ENCODE peak calls at places on chromosomes 12 and 14, in five cellular contexts. One of them, this sample, is unnamed.

GRCh38 chr12:2582631-2583616 is 211.8 kb upstream of the FKBP4 start:
- DNase-seq in neuronal stem cell: peak
- DNase-seq in mesenchymal stem cell: peak
- DNase-seq in H1: peak
- DNase-seq in IMR-90: peak
- DNase-seq in this sample: peak

GRCh38 chr14:44606576-44606975 is 99.5 kb upstream of the FSCB start:
- DNase-seq in H1: no peak
- DNase-seq in mesenchymal stem cell: no peak
- DNase-seq in neuronal stem cell: no peak
- DNase-seq in IMR-90: no peak
- DNase-seq in this sample: no peak

GRCh38 chr12:90055071-90055470 is 346.4 kb upstream of the ATP2B1 start:
- DNase-seq in IMR-90: peak
- DNase-seq in mesenchymal stem cell: no peak
- DNase-seq in H1: no peak
- DNase-seq in neuronal stem cell: no peak
- DNase-seq in this sample: no peak

GRCh38 chr12:94595152-94595551 is 55.2 kb downstream of the TMCC3 start:
- DNase-seq in mesenchymal stem cell: no peak
- DNase-seq in H1: no peak
- DNase-seq in neuronal stem cell: no peak
- DNase-seq in IMR-90: no peak
- DNase-seq in this sample: no peak

GRCh38 chr12:96248532-96248931 is 54.4 kb downstream of the ELK3 start:
- DNase-seq in mesenchymal stem cell: no peak
- DNase-seq in H1: no peak
- DNase-seq in neuronal stem cell: no peak
- DNase-seq in IMR-90: no peak
- DNase-seq in this sample: no peak

GRCh38 chr12:27571463-27571862 is 47.5 kb downstream of the PPFIBP1 start:
- DNase-seq in IMR-90: peak
- DNase-seq in neuronal stem cell: no peak
- DNase-seq in mesenchymal stem cell: peak
- DNase-seq in H1: no peak
- DNase-seq in this sample: no peak

GRCh38 chr14:69529563-69529962 is 45.0 kb downstream of the PLEKHD1 start:
- DNase-seq in IMR-90: no peak
- DNase-seq in mesenchymal stem cell: no peak
- DNase-seq in neuronal stem cell: no peak
- DNase-seq in H1: no peak
- DNase-seq in this sample: no peak

GRCh38 chr12:95533985-95534384 is 17.3 kb downstream of the USP44 start:
- DNase-seq in mesenchymal stem cell: no peak
- DNase-seq in IMR-90: no peak
- DNase-seq in H1: no peak
- DNase-seq in neuronal stem cell: no peak
- DNase-seq in this sample: no peak

GRCh38 chr12:109821968-109822367 is 11.2 kb downstream of the TRPV4 start:
- DNase-seq in H1: no peak
- DNase-seq in mesenchymal stem cell: no peak
- DNase-seq in IMR-90: no peak
- DNase-seq in neuronal stem cell: no peak
- DNase-seq in this sample: no peak

GRCh38 chr12:120286768-120287490 is 4.8 kb downstream of the RNU4-2 start:
- DNase-seq in H1: no peak
- DNase-seq in neuronal stem cell: no peak
- DNase-seq in mesenchymal stem cell: no peak
- DNase-seq in IMR-90: no peak
- DNase-seq in this sample: peak

GRCh38 chr14:105888784-105889665 is 362.6 kb downstream of the TMEM121 start:
- DNase-seq in neuronal stem cell: no peak
- DNase-seq in H1: no peak
- DNase-seq in mesenchymal stem cell: no peak
- DNase-seq in IMR-90: no peak
- DNase-seq in this sample: no peak

GRCh38 chr12:109615556-109616229 is 42.1 kb downstream of the MVK start:
- DNase-seq in neuronal stem cell: no peak
- DNase-seq in IMR-90: no peak
- DNase-seq in mesenchymal stem cell: no peak
- DNase-seq in H1: no peak
- DNase-seq in this sample: no peak

GRCh38 chr14:25001096-25001982 is 48.6 kb downstream of the STXBP6 start:
- DNase-seq in neuronal stem cell: no peak
- DNase-seq in mesenchymal stem cell: peak
- DNase-seq in IMR-90: peak
- DNase-seq in H1: no peak
- DNase-seq in this sample: no peak

GRCh38 chr12:91778938-91779400 is 366.7 kb downstream of the BTG1 start:
- DNase-seq in mesenchymal stem cell: peak
- DNase-seq in neuronal stem cell: no peak
- DNase-seq in H1: no peak
- DNase-seq in IMR-90: peak
- DNase-seq in this sample: peak

GRCh38 chr12:23141335-23141734 is 516.4 kb downstream of the ETNK1 start:
- DNase-seq in neuronal stem cell: no peak
- DNase-seq in mesenchymal stem cell: no peak
- DNase-seq in IMR-90: no peak
- DNase-seq in H1: no peak
- DNase-seq in this sample: no peak

GRCh38 chr12:68291396-68292036 is 38.1 kb upstream of the IL22 start:
- DNase-seq in neuronal stem cell: no peak
- DNase-seq in IMR-90: no peak
- DNase-seq in mesenchymal stem cell: no peak
- DNase-seq in H1: no peak
- DNase-seq in this sample: no peak

GRCh38 chr14:54562334-54562733 is 4.6 kb upstream of the SAMD4A start:
- DNase-seq in mesenchymal stem cell: peak
- DNase-seq in IMR-90: peak
- DNase-seq in neuronal stem cell: no peak
- DNase-seq in H1: no peak
- DNase-seq in this sample: no peak

GRCh38 chr12:18955594-18955993 is 173.9 kb upstream of the PLEKHA5 start:
- DNase-seq in H1: no peak
- DNase-seq in neuronal stem cell: no peak
- DNase-seq in IMR-90: peak
- DNase-seq in mesenchymal stem cell: peak
- DNase-seq in this sample: no peak

GRCh38 chr12:121538699-121539061 is 42.1 kb downstream of the KDM2B start:
- DNase-seq in mesenchymal stem cell: no peak
- DNase-seq in neuronal stem cell: no peak
- DNase-seq in IMR-90: peak
- DNase-seq in H1: no peak
- DNase-seq in this sample: peak

GRCh38 chr12:34598851-34599529 is 576.7 kb downstream of the ALG10 start:
- DNase-seq in mesenchymal stem cell: no peak
- DNase-seq in neuronal stem cell: no peak
- DNase-seq in H1: no peak
- DNase-seq in IMR-90: no peak
- DNase-seq in this sample: no peak

GRCh38 chr14:23008836-23009235 is 1.1 kb downstream of the C14orf93 start:
- DNase-seq in neuronal stem cell: no peak
- DNase-seq in IMR-90: no peak
- DNase-seq in H1: no peak
- DNase-seq in mesenchymal stem cell: no peak
- DNase-seq in this sample: no peak

GRCh38 chr12:31650927-31651326 is 8.6 kb upstream of the ETFBKMT start:
- DNase-seq in neuronal stem cell: no peak
- DNase-seq in H1: no peak
- DNase-seq in IMR-90: no peak
- DNase-seq in mesenchymal stem cell: peak
- DNase-seq in this sample: peak

GRCh38 chr12:115570271-115570777 is 707.2 kb downstream of the MED13L start:
- DNase-seq in mesenchymal stem cell: no peak
- DNase-seq in IMR-90: peak
- DNase-seq in neuronal stem cell: peak
- DNase-seq in H1: no peak
- DNase-seq in this sample: no peak

GRCh38 chr12:94074970-94075695 is 73.2 kb upstream of the PLXNC1 start:
- DNase-seq in neuronal stem cell: peak
- DNase-seq in H1: no peak
- DNase-seq in mesenchymal stem cell: peak
- DNase-seq in IMR-90: peak
- DNase-seq in this sample: peak

GRCh38 chr12:1858456-1858855 is 38.1 kb downstream of the LRTM2 start:
- DNase-seq in mesenchymal stem cell: no peak
- DNase-seq in IMR-90: no peak
- DNase-seq in neuronal stem cell: no peak
- DNase-seq in H1: no peak
- DNase-seq in this sample: no peak

GRCh38 chr14:30808576-30808975 is 65.8 kb upstream of the COCH start:
- DNase-seq in mesenchymal stem cell: no peak
- DNase-seq in H1: no peak
- DNase-seq in neuronal stem cell: no peak
- DNase-seq in IMR-90: no peak
- DNase-seq in this sample: no peak

GRCh38 chr14:89845346-89845745 is 109.2 kb downstream of the EFCAB11 start:
- DNase-seq in H1: no peak
- DNase-seq in IMR-90: peak
- DNase-seq in neuronal stem cell: no peak
- DNase-seq in mesenchymal stem cell: peak
- DNase-seq in this sample: no peak

GRCh38 chr12:63918788-63919300 is 74.3 kb downstream of the SRGAP1 start:
- DNase-seq in mesenchymal stem cell: peak
- DNase-seq in H1: no peak
- DNase-seq in IMR-90: peak
- DNase-seq in neuronal stem cell: no peak
- DNase-seq in this sample: no peak

GRCh38 chr14:86897704-86898513 is 1095.1 kb downstream of the GALC start:
- DNase-seq in mesenchymal stem cell: no peak
- DNase-seq in H1: no peak
- DNase-seq in IMR-90: peak
- DNase-seq in neuronal stem cell: no peak
- DNase-seq in this sample: no peak

GRCh38 chr14:104602933-104603325 is 1.6 kb downstream of the TMEM179 start:
- DNase-seq in IMR-90: no peak
- DNase-seq in mesenchymal stem cell: no peak
- DNase-seq in H1: no peak
- DNase-seq in neuronal stem cell: no peak
- DNase-seq in this sample: no peak

GRCh38 chr14:104603623-104604401 is 760 bp downstream of the TMEM179 start:
- DNase-seq in mesenchymal stem cell: no peak
- DNase-seq in H1: no peak
- DNase-seq in neuronal stem cell: no peak
- DNase-seq in IMR-90: no peak
- DNase-seq in this sample: no peak

GRCh38 chr14:104601786-104602185 is 2.8 kb downstream of the TMEM179 start:
- DNase-seq in mesenchymal stem cell: no peak
- DNase-seq in neuronal stem cell: no peak
- DNase-seq in IMR-90: peak
- DNase-seq in H1: no peak
- DNase-seq in this sample: no peak

GRCh38 chr14:104602315-104602932 is 2.1 kb downstream of the TMEM179 start:
- DNase-seq in H1: no peak
- DNase-seq in mesenchymal stem cell: no peak
- DNase-seq in IMR-90: no peak
- DNase-seq in neuronal stem cell: no peak
- DNase-seq in this sample: no peak

GRCh38 chr14:104604461-104605449 is at the start of gene TMEM179:
- DNase-seq in IMR-90: peak
- DNase-seq in H1: peak
- DNase-seq in mesenchymal stem cell: peak
- DNase-seq in neuronal stem cell: peak
- DNase-seq in this sample: peak
- H3K4me3 ChIP-seq in IMR-90: no peak
- H3K4me3 ChIP-seq in H1: peak
- H3K4me3 ChIP-seq in mesenchymal stem cell: no peak
- H3K4me3 ChIP-seq in neuronal stem cell: peak
- H3K4me3 ChIP-seq in this sample: no peak

DNA sequence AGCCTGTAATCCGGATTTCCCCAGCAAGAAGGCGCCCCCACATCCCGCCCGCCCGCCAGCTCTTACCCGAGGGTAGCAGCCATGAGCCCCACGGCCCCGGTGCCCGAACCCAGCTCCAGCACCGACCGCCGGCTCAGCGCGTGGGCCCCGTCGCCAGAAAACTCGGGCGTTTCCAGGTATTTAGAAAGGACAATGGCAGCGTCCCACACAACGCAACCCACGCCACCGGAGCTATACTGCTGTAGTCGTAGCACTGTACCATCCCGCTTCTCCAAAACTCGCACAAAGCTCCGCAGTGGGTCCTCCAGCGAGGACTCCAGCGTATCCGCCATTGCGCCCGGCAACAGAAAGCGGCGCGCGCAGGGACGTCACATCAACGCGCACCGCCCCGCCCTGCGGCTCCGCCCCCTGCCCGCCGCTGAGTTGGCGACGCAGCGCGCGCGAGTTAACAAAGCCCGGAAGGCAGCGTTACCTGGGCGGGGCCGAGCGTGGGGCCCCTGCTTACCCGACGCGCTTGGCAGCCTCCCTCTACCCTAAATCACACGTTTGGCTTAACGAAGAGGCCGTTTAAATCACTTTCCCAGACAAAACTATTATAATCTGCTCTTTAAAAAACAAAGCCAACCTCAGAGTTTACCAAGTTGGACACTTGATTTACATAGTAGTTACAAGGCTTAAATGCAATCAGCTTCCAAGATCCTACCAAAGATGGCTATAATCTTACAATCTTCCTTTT is at the start of gene VCPKMT:
- DNase-seq in IMR-90: peak
- DNase-seq in mesenchymal stem cell: peak
- DNase-seq in neuronal stem cell: peak
- DNase-seq in H1: peak
- DNase-seq in this sample: peak
- H2BK15ac ChIP-seq in IMR-90: no peak
- H2BK15ac ChIP-seq in mesenchymal stem cell: no peak
- H2BK15ac ChIP-seq in neuronal stem cell: no peak
- H2BK15ac ChIP-seq in H1: no peak
- H2BK15ac ChIP-seq in this sample: no peak

GRCh38 chr12:82407481-82407880 is 49.2 kb downstream of the METTL25 start:
- DNase-seq in IMR-90: no peak
- DNase-seq in H1: no peak
- DNase-seq in mesenchymal stem cell: no peak
- DNase-seq in neuronal stem cell: no peak
- DNase-seq in this sample: no peak
- H3K4me3 ChIP-seq in IMR-90: no peak
- H3K4me3 ChIP-seq in H1: no peak
- H3K4me3 ChIP-seq in mesenchymal stem cell: no peak
- H3K4me3 ChIP-seq in neuronal stem cell: no peak
- H3K4me3 ChIP-seq in this sample: no peak

GRCh38 chr12:107631715-107632114 is 53.9 kb upstream of the PWP1 start:
- DNase-seq in neuronal stem cell: no peak
- DNase-seq in H1: no peak
- DNase-seq in IMR-90: no peak
- DNase-seq in mesenchymal stem cell: no peak
- DNase-seq in this sample: peak
- H2BK15ac ChIP-seq in neuronal stem cell: no peak
- H2BK15ac ChIP-seq in H1: no peak
- H2BK15ac ChIP-seq in IMR-90: no peak
- H2BK15ac ChIP-seq in mesenchymal stem cell: no peak
- H2BK15ac ChIP-seq in this sample: no peak

This sample was measured in mesendoderm.